ENCODE peak calls at places on chromosomes 3 and 15, in ten cellular contexts. One of them, this sample, is unnamed. For H3K27me3 and H3K36me3, the result is how much of the 10 kb centered on the place peaks cover.

GRCh38 chr3:57109437-57110199 is 49.2 kb downstream of the SPATA12 start:
- DNase-seq in body of pancreas: no peak
- DNase-seq in BJ: no peak
- DNase-seq in GM23338: peak
- DNase-seq in upper lobe of right lung: no peak
- DNase-seq in mammary epithelial cell: no peak
- DNase-seq in CD4-positive, CD25-positive, alpha-beta regulatory T cell: no peak
- DNase-seq in CD8-positive, alpha-beta T cell: no peak
- DNase-seq in SJCRH30: no peak
- DNase-seq in sigmoid colon: no peak
- DNase-seq in this sample: no peak

GRCh38 chr3:44761347-44762169 is at the start of the genes KIAA1143 and KIF15:
- DNase-seq in body of pancreas: peak
- DNase-seq in BJ: peak
- DNase-seq in GM23338: peak
- DNase-seq in upper lobe of right lung: peak
- DNase-seq in mammary epithelial cell: peak
- DNase-seq in CD4-positive, CD25-positive, alpha-beta regulatory T cell: peak
- DNase-seq in CD8-positive, alpha-beta T cell: peak
- DNase-seq in SJCRH30: peak
- DNase-seq in sigmoid colon: peak
- DNase-seq in this sample: peak

GRCh38 chr3:25527796-25528195 is 99.7 kb downstream of the RARB start:
- DNase-seq in body of pancreas: no peak
- DNase-seq in BJ: no peak
- DNase-seq in GM23338: no peak
- DNase-seq in upper lobe of right lung: no peak
- DNase-seq in mammary epithelial cell: no peak
- DNase-seq in CD4-positive, CD25-positive, alpha-beta regulatory T cell: no peak
- DNase-seq in CD8-positive, alpha-beta T cell: no peak
- DNase-seq in SJCRH30: no peak
- DNase-seq in sigmoid colon: no peak
- DNase-seq in this sample: no peak

GRCh38 chr3:99753268-99753975 is 64.2 kb upstream of the CMSS1 start:
- DNase-seq in body of pancreas: peak
- DNase-seq in BJ: no peak
- DNase-seq in GM23338: peak
- DNase-seq in upper lobe of right lung: no peak
- DNase-seq in mammary epithelial cell: peak
- DNase-seq in CD4-positive, CD25-positive, alpha-beta regulatory T cell: no peak
- DNase-seq in CD8-positive, alpha-beta T cell: no peak
- DNase-seq in SJCRH30: peak
- DNase-seq in sigmoid colon: no peak
- DNase-seq in this sample: peak

GRCh38 chr3:191260431-191261303 is 61.6 kb downstream of the OSTN start:
- DNase-seq in body of pancreas: no peak
- DNase-seq in BJ: no peak
- DNase-seq in GM23338: no peak
- DNase-seq in upper lobe of right lung: no peak
- DNase-seq in mammary epithelial cell: no peak
- DNase-seq in CD4-positive, CD25-positive, alpha-beta regulatory T cell: no peak
- DNase-seq in CD8-positive, alpha-beta T cell: no peak
- DNase-seq in SJCRH30: peak
- DNase-seq in sigmoid colon: no peak
- DNase-seq in this sample: no peak

GRCh38 chr15:100712226-100712625 is 109.8 kb downstream of the ASB7 start:
- DNase-seq in body of pancreas: no peak
- DNase-seq in BJ: no peak
- DNase-seq in GM23338: no peak
- DNase-seq in upper lobe of right lung: no peak
- DNase-seq in mammary epithelial cell: peak
- DNase-seq in CD4-positive, CD25-positive, alpha-beta regulatory T cell: no peak
- DNase-seq in CD8-positive, alpha-beta T cell: no peak
- DNase-seq in SJCRH30: no peak
- DNase-seq in sigmoid colon: peak
- DNase-seq in this sample: no peak

GRCh38 chr15:97977734-97978133 is 17.2 kb downstream of the ARRDC4 start:
- DNase-seq in body of pancreas: peak
- DNase-seq in BJ: no peak
- DNase-seq in GM23338: peak
- DNase-seq in upper lobe of right lung: no peak
- DNase-seq in mammary epithelial cell: peak
- DNase-seq in CD4-positive, CD25-positive, alpha-beta regulatory T cell: no peak
- DNase-seq in CD8-positive, alpha-beta T cell: no peak
- DNase-seq in SJCRH30: no peak
- DNase-seq in sigmoid colon: no peak
- DNase-seq in this sample: peak

GRCh38 chr15:51085764-51086163 is 8.9 kb downstream of the TNFAIP8L3 start:
- DNase-seq in body of pancreas: no peak
- DNase-seq in BJ: no peak
- DNase-seq in GM23338: no peak
- DNase-seq in upper lobe of right lung: no peak
- DNase-seq in mammary epithelial cell: no peak
- DNase-seq in CD4-positive, CD25-positive, alpha-beta regulatory T cell: no peak
- DNase-seq in CD8-positive, alpha-beta T cell: no peak
- DNase-seq in SJCRH30: no peak
- DNase-seq in sigmoid colon: no peak
- DNase-seq in this sample: no peak

GRCh38 chr15:96343529-96344072 is 13.1 kb downstream of the NR2F2 start:
- DNase-seq in body of pancreas: peak
- DNase-seq in BJ: no peak
- DNase-seq in GM23338: peak
- DNase-seq in upper lobe of right lung: no peak
- DNase-seq in mammary epithelial cell: no peak
- DNase-seq in CD4-positive, CD25-positive, alpha-beta regulatory T cell: no peak
- DNase-seq in CD8-positive, alpha-beta T cell: no peak
- DNase-seq in SJCRH30: no peak
- DNase-seq in sigmoid colon: no peak
- DNase-seq in this sample: no peak
- H3K27me3 ChIP-seq in body of pancreas: under half
- H3K27me3 ChIP-seq in BJ: under half
- H3K27me3 ChIP-seq in GM23338: half or more
- H3K27me3 ChIP-seq in upper lobe of right lung: under half
- H3K27me3 ChIP-seq in mammary epithelial cell: under half
- H3K27me3 ChIP-seq in CD4-positive, CD25-positive, alpha-beta regulatory T cell: under half
- H3K27me3 ChIP-seq in CD8-positive, alpha-beta T cell: under half
- H3K27me3 ChIP-seq in SJCRH30: under half
- H3K27me3 ChIP-seq in sigmoid colon: under half
- H3K27me3 ChIP-seq in this sample: under half

DNA sequence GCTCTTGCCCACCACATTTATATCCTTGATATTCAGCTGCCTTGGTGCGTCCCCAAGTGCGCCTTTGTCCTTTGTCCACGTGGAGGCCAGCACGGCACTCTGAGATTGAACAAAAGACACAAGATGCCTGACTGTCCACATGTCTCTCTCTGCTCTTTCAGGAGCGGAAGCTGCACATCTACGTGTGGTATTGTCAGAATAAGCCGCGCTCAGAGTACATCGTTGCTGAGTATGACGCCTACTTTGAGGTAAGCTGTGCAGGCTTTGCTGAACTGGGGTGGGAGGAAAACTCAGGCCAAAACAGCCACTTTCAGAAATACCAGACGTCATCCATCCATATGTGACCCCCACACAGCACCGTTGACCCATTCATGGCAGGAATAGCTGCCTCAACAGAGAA is 72.0 kb upstream of the UMPS start:
- DNase-seq in body of pancreas: no peak
- DNase-seq in BJ: no peak
- DNase-seq in GM23338: no peak
- DNase-seq in upper lobe of right lung: no peak
- DNase-seq in mammary epithelial cell: no peak
- DNase-seq in CD4-positive, CD25-positive, alpha-beta regulatory T cell: no peak
- DNase-seq in CD8-positive, alpha-beta T cell: no peak
- DNase-seq in SJCRH30: no peak
- DNase-seq in sigmoid colon: no peak
- DNase-seq in this sample: no peak
- H3K36me3 ChIP-seq in body of pancreas: under half
- H3K36me3 ChIP-seq in BJ: under half
- H3K36me3 ChIP-seq in GM23338: under half
- H3K36me3 ChIP-seq in upper lobe of right lung: under half
- H3K36me3 ChIP-seq in mammary epithelial cell: under half
- H3K36me3 ChIP-seq in CD4-positive, CD25-positive, alpha-beta regulatory T cell: under half
- H3K36me3 ChIP-seq in CD8-positive, alpha-beta T cell: under half
- H3K36me3 ChIP-seq in SJCRH30: under half
- H3K36me3 ChIP-seq in sigmoid colon: under half
- H3K36me3 ChIP-seq in this sample: under half

GRCh38 chr3:49864505-49864904 is 5.2 kb downstream of the CAMKV start:
- DNase-seq in body of pancreas: no peak
- DNase-seq in BJ: no peak
- DNase-seq in GM23338: no peak
- DNase-seq in upper lobe of right lung: no peak
- DNase-seq in mammary epithelial cell: no peak
- DNase-seq in CD4-positive, CD25-positive, alpha-beta regulatory T cell: no peak
- DNase-seq in CD8-positive, alpha-beta T cell: no peak
- DNase-seq in SJCRH30: no peak
- DNase-seq in sigmoid colon: no peak
- DNase-seq in this sample: no peak
- H3K27me3 ChIP-seq in body of pancreas: under half
- H3K27me3 ChIP-seq in BJ: under half
- H3K27me3 ChIP-seq in GM23338: under half
- H3K27me3 ChIP-seq in upper lobe of right lung: under half
- H3K27me3 ChIP-seq in mammary epithelial cell: under half
- H3K27me3 ChIP-seq in CD4-positive, CD25-positive, alpha-beta regulatory T cell: under half
- H3K27me3 ChIP-seq in CD8-positive, alpha-beta T cell: under half
- H3K27me3 ChIP-seq in SJCRH30: under half
- H3K27me3 ChIP-seq in sigmoid colon: under half
- H3K27me3 ChIP-seq in this sample: half or more

DNA sequence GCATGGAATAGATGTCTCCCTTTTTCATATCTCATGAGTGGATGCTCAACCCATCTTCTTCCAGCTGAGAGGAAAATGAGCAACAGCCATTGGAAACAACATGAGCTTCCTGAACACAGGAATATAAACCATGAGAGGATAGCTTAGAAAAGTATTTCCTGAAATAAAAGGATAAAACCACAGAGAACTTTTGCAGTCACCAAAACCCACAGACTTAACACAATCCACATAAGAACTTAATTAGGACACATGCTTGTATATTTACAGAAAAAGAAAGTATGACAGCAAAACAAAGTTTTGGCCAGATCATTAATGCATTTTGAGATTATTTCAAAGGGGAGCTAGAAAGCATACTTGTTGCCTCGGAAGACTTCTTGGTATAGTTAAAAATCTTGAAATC is 180.5 kb upstream of the RASGRP1 start:
- DNase-seq in body of pancreas: no peak
- DNase-seq in BJ: peak
- DNase-seq in GM23338: no peak
- DNase-seq in upper lobe of right lung: no peak
- DNase-seq in mammary epithelial cell: no peak
- DNase-seq in CD4-positive, CD25-positive, alpha-beta regulatory T cell: no peak
- DNase-seq in CD8-positive, alpha-beta T cell: no peak
- DNase-seq in SJCRH30: no peak
- DNase-seq in sigmoid colon: no peak
- DNase-seq in this sample: no peak
- H3K36me3 ChIP-seq in body of pancreas: under half
- H3K36me3 ChIP-seq in BJ: under half
- H3K36me3 ChIP-seq in GM23338: under half
- H3K36me3 ChIP-seq in upper lobe of right lung: under half
- H3K36me3 ChIP-seq in mammary epithelial cell: under half
- H3K36me3 ChIP-seq in CD4-positive, CD25-positive, alpha-beta regulatory T cell: under half
- H3K36me3 ChIP-seq in CD8-positive, alpha-beta T cell: under half
- H3K36me3 ChIP-seq in SJCRH30: under half
- H3K36me3 ChIP-seq in sigmoid colon: under half
- H3K36me3 ChIP-seq in this sample: under half

GRCh38 chr15:94665687-94666441 is 434.5 kb downstream of the MCTP2 start:
- DNase-seq in body of pancreas: no peak
- DNase-seq in BJ: no peak
- DNase-seq in GM23338: no peak
- DNase-seq in upper lobe of right lung: no peak
- DNase-seq in mammary epithelial cell: no peak
- DNase-seq in CD4-positive, CD25-positive, alpha-beta regulatory T cell: no peak
- DNase-seq in CD8-positive, alpha-beta T cell: no peak
- DNase-seq in SJCRH30: no peak
- DNase-seq in sigmoid colon: no peak
- DNase-seq in this sample: no peak

GRCh38 chr15:94671845-94672524 is 440.6 kb downstream of the MCTP2 start:
- DNase-seq in body of pancreas: no peak
- DNase-seq in BJ: no peak
- DNase-seq in GM23338: peak
- DNase-seq in upper lobe of right lung: no peak
- DNase-seq in mammary epithelial cell: no peak
- DNase-seq in CD4-positive, CD25-positive, alpha-beta regulatory T cell: no peak
- DNase-seq in CD8-positive, alpha-beta T cell: no peak
- DNase-seq in SJCRH30: peak
- DNase-seq in sigmoid colon: peak
- DNase-seq in this sample: no peak

GRCh38 chr15:94667109-94667508 is 435.7 kb downstream of the MCTP2 start:
- DNase-seq in body of pancreas: no peak
- DNase-seq in BJ: no peak
- DNase-seq in GM23338: no peak
- DNase-seq in upper lobe of right lung: no peak
- DNase-seq in mammary epithelial cell: no peak
- DNase-seq in CD4-positive, CD25-positive, alpha-beta regulatory T cell: no peak
- DNase-seq in CD8-positive, alpha-beta T cell: no peak
- DNase-seq in SJCRH30: no peak
- DNase-seq in sigmoid colon: no peak
- DNase-seq in this sample: no peak

GRCh38 chr15:94670436-94671034 is 439.2 kb downstream of the MCTP2 start:
- DNase-seq in body of pancreas: no peak
- DNase-seq in BJ: no peak
- DNase-seq in GM23338: peak
- DNase-seq in upper lobe of right lung: no peak
- DNase-seq in mammary epithelial cell: peak
- DNase-seq in CD4-positive, CD25-positive, alpha-beta regulatory T cell: no peak
- DNase-seq in CD8-positive, alpha-beta T cell: no peak
- DNase-seq in SJCRH30: peak
- DNase-seq in sigmoid colon: no peak
- DNase-seq in this sample: no peak

GRCh38 chr15:94666553-94666952 is 435.2 kb downstream of the MCTP2 start:
- DNase-seq in body of pancreas: no peak
- DNase-seq in BJ: no peak
- DNase-seq in GM23338: no peak
- DNase-seq in upper lobe of right lung: no peak
- DNase-seq in mammary epithelial cell: no peak
- DNase-seq in CD4-positive, CD25-positive, alpha-beta regulatory T cell: no peak
- DNase-seq in CD8-positive, alpha-beta T cell: no peak
- DNase-seq in SJCRH30: no peak
- DNase-seq in sigmoid colon: no peak
- DNase-seq in this sample: no peak
- H3K27me3 ChIP-seq in body of pancreas: under half
- H3K27me3 ChIP-seq in BJ: under half
- H3K27me3 ChIP-seq in GM23338: under half
- H3K27me3 ChIP-seq in upper lobe of right lung: under half
- H3K27me3 ChIP-seq in mammary epithelial cell: under half
- H3K27me3 ChIP-seq in CD4-positive, CD25-positive, alpha-beta regulatory T cell: under half
- H3K27me3 ChIP-seq in CD8-positive, alpha-beta T cell: under half
- H3K27me3 ChIP-seq in SJCRH30: under half
- H3K27me3 ChIP-seq in sigmoid colon: under half
- H3K27me3 ChIP-seq in this sample: half or more

DNA sequence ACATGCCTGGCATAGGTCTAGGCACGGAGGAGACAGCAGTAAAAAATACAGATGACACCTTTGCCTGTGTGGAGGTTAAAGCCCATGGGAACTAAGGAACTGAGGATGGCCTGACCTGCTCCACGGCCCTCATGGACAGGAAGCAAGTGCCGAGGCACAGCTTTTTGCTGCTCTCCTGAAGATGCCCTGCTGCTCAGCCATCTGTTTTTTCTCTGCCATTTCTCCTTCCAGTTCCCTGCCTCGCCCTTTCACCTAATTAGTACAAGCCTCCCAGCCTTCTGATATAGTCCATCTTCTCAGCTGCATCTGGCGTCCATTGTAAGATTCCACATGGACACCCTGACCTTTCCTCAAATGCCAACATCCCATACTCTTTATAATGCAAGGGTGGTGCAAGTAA is 11.8 kb upstream of the CXCR6 start:
- DNase-seq in body of pancreas: no peak
- DNase-seq in BJ: no peak
- DNase-seq in GM23338: no peak
- DNase-seq in upper lobe of right lung: peak
- DNase-seq in mammary epithelial cell: no peak
- DNase-seq in CD4-positive, CD25-positive, alpha-beta regulatory T cell: no peak
- DNase-seq in CD8-positive, alpha-beta T cell: no peak
- DNase-seq in SJCRH30: no peak
- DNase-seq in sigmoid colon: no peak
- DNase-seq in this sample: no peak
- H3K36me3 ChIP-seq in body of pancreas: under half
- H3K36me3 ChIP-seq in BJ: under half
- H3K36me3 ChIP-seq in GM23338: under half
- H3K36me3 ChIP-seq in upper lobe of right lung: half or more
- H3K36me3 ChIP-seq in mammary epithelial cell: under half
- H3K36me3 ChIP-seq in CD4-positive, CD25-positive, alpha-beta regulatory T cell: half or more
- H3K36me3 ChIP-seq in CD8-positive, alpha-beta T cell: half or more
- H3K36me3 ChIP-seq in SJCRH30: under half
- H3K36me3 ChIP-seq in sigmoid colon: half or more
- H3K36me3 ChIP-seq in this sample: under half